ENCODE peak calls at places on chromosomes 5 and 9, in five cellular contexts. I is heart right ventricle, U is astrocyte, G is IMR-90, Q is GM12865. Y is an unnamed sample.

GRCh38 chr5:133602829-133603380 is 9.4 kb downstream of the FSTL4 start:
- DNase-seq in U (no peak), G (no peak), Q (no peak), I (no peak), Y (peak)

GRCh38 chr9:18149457-18150011 is 324.4 kb upstream of the ADAMTSL1 start:
- DNase-seq in U (no peak), Q (no peak), I (no peak), G (peak), Y (peak)

GRCh38 chr9:125789196-125789595 is 42.0 kb downstream of the PBX3 start:
- DNase-seq in U (no peak), G (no peak), Q (peak), I (no peak), Y (no peak)

GRCh38 chr5:106292654-106293053 is 1378.1 kb downstream of the EFNA5 start:
- DNase-seq in G (peak), Q (no peak), I (no peak), U (peak), Y (no peak)

GRCh38 chr5:148808864-148809642 is 17.4 kb upstream of the ADRB2 start:
- DNase-seq in G (no peak), I (peak), U (no peak), Q (peak), Y (no peak)

GRCh38 chr9:127049044-127049443 is 73.4 kb downstream of the ANGPTL2 start:
- DNase-seq in U (peak), Q (peak), I (peak), G (peak), Y (peak)

GRCh38 chr5:79849486-79850315 is 141.4 kb downstream of the MTX3 start:
- DNase-seq in Q (no peak), I (no peak), G (no peak), U (no peak), Y (no peak)

GRCh38 chr5:76104027-76104426 is 20.8 kb downstream of the SV2C start:
- DNase-seq in I (no peak), Q (peak), G (peak), U (no peak), Y (peak)

GRCh38 chr5:34521628-34522290 is 134.4 kb upstream of the RAI14 start:
- DNase-seq in U (no peak), I (no peak), G (no peak), Q (no peak), Y (no peak)

GRCh38 chr9:10785255-10785654 is 172.5 kb upstream of the PTPRD start:
- DNase-seq in Q (no peak), U (no peak), G (no peak), I (no peak), Y (no peak)

GRCh38 chr9:97397220-97397619 is 14.7 kb upstream of the TDRD7 start:
- DNase-seq in I (no peak), U (peak), G (no peak), Q (peak), Y (no peak)

GRCh38 chr9:33884856-33885701 is 68.1 kb downstream of the UBE2R2 start:
- DNase-seq in G (peak), Q (no peak), I (peak), U (peak), Y (peak)

GRCh38 chr5:124651663-124652513 is 94.6 kb downstream of the ZNF608 start:
- DNase-seq in I (peak), U (peak), G (no peak), Q (peak), Y (peak)

GRCh38 chr9:129236441-129237145 is 58.5 kb upstream of the IER5L start:
- DNase-seq in U (no peak), Q (no peak), G (no peak), I (no peak), Y (no peak)

GRCh38 chr9:76571288-76572204 is 112.6 kb downstream of the GCNT1 start:
- DNase-seq in I (no peak), G (no peak), U (no peak), Q (peak), Y (peak)

GRCh38 chr5:10949856-10950630 is 189.0 kb upstream of the DAP start:
- DNase-seq in U (no peak), I (no peak), Q (no peak), G (no peak), Y (no peak)

DNA sequence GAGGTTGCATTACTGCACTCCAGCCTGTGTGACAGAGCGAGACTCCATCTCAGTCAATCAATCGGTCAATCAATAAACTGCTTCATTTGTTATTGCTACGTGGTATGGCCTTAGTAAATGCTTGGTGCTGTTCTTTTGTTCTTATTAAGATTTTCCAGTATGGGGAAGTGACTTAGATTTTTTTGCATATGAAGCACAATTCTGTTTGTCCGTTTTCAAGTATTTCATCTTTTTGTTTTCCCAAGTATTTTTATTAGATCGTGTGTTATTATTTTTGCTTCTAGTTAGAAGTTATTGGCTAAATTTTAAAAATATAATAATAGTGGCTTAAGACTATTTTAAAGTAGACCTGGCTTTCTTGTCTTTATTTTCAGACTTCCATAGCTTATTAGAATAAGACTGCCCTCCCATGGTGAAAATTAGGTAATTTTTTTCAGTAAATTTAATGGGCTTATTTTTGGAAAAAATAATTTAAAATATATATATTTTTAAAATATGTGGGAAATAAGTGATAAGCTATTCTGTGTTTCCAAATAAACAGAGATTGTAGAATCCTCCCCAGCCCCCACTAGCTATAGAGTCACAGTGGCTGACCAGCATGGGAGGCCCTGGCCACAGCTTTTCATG is 14.7 kb upstream of the OMD start:
- DNase-seq in G (peak), U (no peak), I (no peak), Q (no peak), Y (peak)
- TF ChIP-seq CTCF in G (peak), U (peak), I (peak), Q (no peak), Y (peak)

DNA sequence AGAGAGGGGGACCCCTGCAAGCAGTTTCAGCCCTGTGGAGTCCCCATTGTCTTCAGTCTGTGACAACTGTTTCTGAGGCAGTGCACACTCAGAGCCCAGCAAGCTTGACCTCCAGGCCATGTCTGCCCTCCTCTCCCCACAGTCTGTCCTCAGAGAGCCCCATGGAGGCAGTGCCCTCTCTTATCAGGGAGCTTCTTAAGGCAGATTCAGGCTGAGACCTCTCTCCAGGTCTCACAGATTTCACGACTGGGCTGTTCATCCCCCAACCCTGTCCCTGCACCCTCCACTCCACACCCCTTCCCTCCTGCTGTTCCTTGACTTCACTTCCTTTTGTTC is 218.5 kb downstream of the MED10 start:
- DNase-seq in I (no peak), U (no peak), Q (no peak), G (no peak), Y (no peak)
- H3K4me3 ChIP-seq in I (no peak), U (no peak), Q (no peak), G (no peak), Y (no peak)

GRCh38 chr9:116166713-116167112 is 13.1 kb downstream of the PAPPA start:
- DNase-seq in G (no peak), I (no peak), U (no peak), Q (no peak), Y (no peak)
- TF ChIP-seq CTCF in G (peak), I (no peak), U (peak), Q (peak), Y (peak)

DNA sequence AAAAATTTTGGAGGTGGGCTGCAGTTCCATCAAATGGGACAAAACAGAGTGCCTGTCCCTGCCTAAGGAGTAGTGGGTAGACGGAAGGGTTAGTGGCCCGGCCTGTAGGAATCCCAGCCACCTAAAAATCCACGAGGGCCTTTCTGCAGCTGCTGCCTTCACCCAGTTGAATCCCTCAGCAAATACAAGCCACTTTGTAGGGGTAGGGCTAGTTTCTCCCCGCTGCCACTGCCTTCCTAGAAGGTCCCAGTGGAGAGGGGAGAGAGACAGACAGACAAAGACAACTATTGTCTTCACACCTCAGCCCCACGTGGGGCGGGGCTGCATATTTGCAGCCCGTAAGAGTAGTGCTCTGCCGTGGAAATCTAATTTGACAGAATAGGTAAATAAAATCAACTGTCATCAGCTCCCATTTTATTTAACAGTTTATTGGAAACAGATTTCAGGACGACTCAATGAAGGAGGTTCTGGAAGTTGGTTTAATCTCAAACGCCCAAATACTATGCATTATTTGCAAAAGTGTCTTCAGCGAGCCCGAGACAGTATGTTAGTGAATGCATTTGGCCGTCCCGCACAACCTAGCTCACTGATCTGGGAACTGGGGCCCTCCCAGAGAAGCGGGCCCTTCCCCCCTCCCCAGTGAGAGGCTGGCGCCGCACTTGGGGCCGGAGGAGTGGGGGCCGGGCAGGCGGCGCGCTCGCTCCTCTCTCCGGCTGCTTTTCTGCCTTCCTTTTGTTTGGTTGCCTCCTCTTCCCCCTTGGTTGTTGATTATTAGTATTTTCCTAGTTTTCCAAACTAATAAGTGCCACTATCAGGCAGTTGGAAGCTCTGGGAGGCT is 67.7 kb upstream of the TBCA start:
- DNase-seq in G (no peak), I (no peak), Q (no peak), U (no peak), Y (no peak)
- H3K4me3 ChIP-seq in G (peak), I (peak), Q (no peak), U (peak), Y (peak)

GRCh38 chr5:138068742-138069375 is 15.0 kb upstream of the WNT8A start:
- DNase-seq in I (peak), Q (peak), G (peak), U (peak), Y (peak)

GRCh38 chr5:138064526-138064925 is 19.3 kb upstream of the WNT8A start:
- DNase-seq in U (no peak), I (no peak), Q (no peak), G (no peak), Y (peak)

GRCh38 chr5:138065102-138065501 is 18.7 kb upstream of the WNT8A start:
- DNase-seq in G (no peak), I (no peak), Q (peak), U (no peak), Y (no peak)
- TF ChIP-seq CTCF in G (peak), I (peak), Q (peak), U (no peak), Y (peak)

DNA sequence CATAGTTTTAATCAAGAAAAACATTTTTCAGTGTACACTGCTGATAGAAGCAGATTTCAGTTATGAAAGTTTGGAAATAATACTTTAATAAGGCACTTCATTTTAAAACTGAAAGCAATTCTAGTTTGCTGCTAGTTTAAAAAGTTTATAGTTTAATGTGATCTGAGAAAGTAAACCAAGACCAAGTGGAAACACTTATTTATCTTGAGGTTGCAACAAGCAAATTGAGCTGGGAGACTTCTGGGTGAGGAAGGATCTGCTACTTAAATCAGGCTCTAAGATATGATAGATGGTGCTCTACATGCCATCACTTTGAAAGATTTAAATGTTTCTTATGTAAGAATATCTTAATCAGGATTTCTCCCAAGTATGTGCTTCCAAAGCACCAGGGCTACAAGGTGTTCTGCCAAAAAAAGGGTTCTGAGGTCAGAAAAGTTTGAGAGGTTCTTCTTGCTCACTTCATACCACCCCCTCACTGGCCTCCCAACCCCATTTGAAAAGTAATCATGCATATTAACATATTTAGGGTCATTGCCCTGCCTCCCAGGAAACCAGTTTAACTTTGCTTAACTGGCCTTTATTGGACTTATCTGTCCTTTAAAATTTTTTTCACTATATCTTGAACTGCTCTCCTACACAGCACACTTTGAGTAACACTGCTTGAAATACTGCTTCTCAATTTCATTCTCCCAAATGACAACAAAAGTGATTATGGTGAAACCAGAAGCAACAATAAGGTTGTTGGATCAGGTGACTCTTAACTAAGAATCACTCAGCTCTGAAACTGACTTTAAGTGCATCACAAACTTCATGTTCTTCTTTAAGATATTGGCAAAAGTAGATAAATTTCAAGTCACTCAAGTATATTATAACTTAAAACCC is 15.5 kb downstream of the SLC44A1 start:
- DNase-seq in G (no peak), Q (peak), I (no peak), U (no peak), Y (no peak)
- H3K4me3 ChIP-seq in G (no peak), Q (no peak), I (no peak), U (no peak), Y (no peak)

DNA sequence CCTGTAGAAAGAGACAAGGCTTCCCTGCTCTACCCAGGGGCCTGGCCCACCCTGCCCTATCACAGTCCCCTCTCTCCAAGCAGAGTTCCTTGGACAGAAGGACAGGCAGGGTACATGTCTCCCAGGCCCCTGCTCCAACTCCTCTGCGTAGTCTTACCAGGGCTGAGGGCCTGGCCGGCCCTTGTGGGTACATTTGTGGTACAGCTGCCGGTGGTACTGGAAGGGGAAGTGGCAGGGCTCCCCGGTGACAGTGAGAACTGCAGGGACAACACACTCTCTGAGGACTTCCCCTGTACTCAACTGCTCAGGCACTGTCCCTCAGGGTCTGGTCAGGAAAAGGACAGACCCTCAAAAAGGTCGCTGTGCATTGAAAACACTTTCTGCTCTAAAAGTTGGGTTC is 3.6 kb downstream of the F12 start:
- DNase-seq in G (no peak), I (no peak), U (no peak), Q (peak), Y (no peak)
- TF ChIP-seq CTCF in G (no peak), I (no peak), U (no peak), Q (no peak), Y (no peak)

GRCh38 chr5:50302815-50303490 is 138.1 kb downstream of the EMB start:
- DNase-seq in Q (no peak), U (peak), I (no peak), G (peak), Y (peak)
- H3K4me3 ChIP-seq in Q (no peak), U (no peak), I (no peak), G (no peak), Y (no peak)

Y was measured in fibroblast of pulmonary artery.